ENCODE peak calls at places on chromosomes 5 and 9, in four cellular contexts. U is heart left ventricle, R is IMR-90, H is spleen. T is an unnamed sample.

GRCh38 chr9:86487222-86487841 is 133.1 kb upstream of the TUT7 start:
- DNase-seq in U (no peak), R (peak), H (no peak), T (no peak)

GRCh38 chr9:5630038-5630507 is 1.2 kb downstream of the RIC1 start:
- DNase-seq in U (no peak), R (no peak), H (no peak), T (no peak)

GRCh38 chr5:69024241-69024651 is 69.6 kb upstream of the SLC30A5 start:
- DNase-seq in U (no peak), R (peak), H (no peak), T (no peak)

GRCh38 chr5:101897914-101898313 is 398.2 kb downstream of the SLCO4C1 start:
- DNase-seq in U (no peak), R (no peak), H (no peak), T (no peak)

GRCh38 chr9:36099718-36100117 is 36.8 kb upstream of the GLIPR2 start:
- DNase-seq in U (no peak), R (no peak), H (no peak), T (no peak)

GRCh38 chr5:61329729-61330128 is 2.3 kb upstream of the ZSWIM6 start:
- DNase-seq in U (no peak), R (peak), H (no peak), T (no peak)

GRCh38 chr9:89730715-89731114 is 125.9 kb downstream of the GADD45G start:
- DNase-seq in U (no peak), R (no peak), H (no peak), T (no peak)

GRCh38 chr5:72042097-72042496 is 65.2 kb upstream of the MAP1B start:
- DNase-seq in U (no peak), R (no peak), H (no peak), T (no peak)

GRCh38 chr9:133585481-133586367 is 23.5 kb downstream of the FAM163B start:
- DNase-seq in U (no peak), R (no peak), H (no peak), T (no peak)

GRCh38 chr5:37197340-37198050 is 51.7 kb downstream of the CPLANE1 start:
- DNase-seq in U (no peak), R (peak), H (no peak), T (no peak)

DNA sequence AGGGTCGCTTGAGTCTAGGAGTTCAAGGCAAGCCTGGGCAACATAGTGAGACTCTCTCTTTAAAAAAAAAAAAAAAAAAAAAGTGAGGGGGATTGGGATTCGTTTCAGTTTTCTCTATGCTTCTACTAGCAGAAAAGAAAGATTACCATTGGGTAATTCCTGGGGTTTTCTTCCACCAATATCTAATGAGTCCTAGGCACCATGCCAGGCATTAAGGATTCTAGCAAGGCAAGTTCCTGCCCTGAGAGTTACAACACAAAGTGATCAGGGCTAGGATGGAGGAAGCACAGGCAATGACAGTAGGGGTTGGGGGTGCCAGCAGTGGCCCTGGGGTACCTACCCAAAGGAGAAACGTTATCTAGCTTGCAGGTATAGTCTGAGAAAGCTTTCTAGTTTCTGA is 90.8 kb downstream of the PCDH1 start:
- DNase-seq in U (no peak), R (no peak), H (no peak), T (no peak)
- H3K27ac ChIP-seq in U (no peak), R (no peak), H (no peak), T (no peak)

GRCh38 chr9:128190013-128190412 is 1.4 kb downstream of the CIZ1 start:
- DNase-seq in U (no peak), R (no peak), H (no peak), T (no peak)

GRCh38 chr9:128193469-128194096 is 2.2 kb upstream of the CIZ1 start:
- DNase-seq in U (no peak), R (no peak), H (no peak), T (no peak)

GRCh38 chr9:128190516-128191405 is 611 bp downstream of the CIZ1 start:
- DNase-seq in U (no peak), R (no peak), H (no peak), T (no peak)

GRCh38 chr9:128191406-128192046 is at the start of gene CIZ1:
- DNase-seq in U (peak), R (peak), H (peak), T (peak)

DNA sequence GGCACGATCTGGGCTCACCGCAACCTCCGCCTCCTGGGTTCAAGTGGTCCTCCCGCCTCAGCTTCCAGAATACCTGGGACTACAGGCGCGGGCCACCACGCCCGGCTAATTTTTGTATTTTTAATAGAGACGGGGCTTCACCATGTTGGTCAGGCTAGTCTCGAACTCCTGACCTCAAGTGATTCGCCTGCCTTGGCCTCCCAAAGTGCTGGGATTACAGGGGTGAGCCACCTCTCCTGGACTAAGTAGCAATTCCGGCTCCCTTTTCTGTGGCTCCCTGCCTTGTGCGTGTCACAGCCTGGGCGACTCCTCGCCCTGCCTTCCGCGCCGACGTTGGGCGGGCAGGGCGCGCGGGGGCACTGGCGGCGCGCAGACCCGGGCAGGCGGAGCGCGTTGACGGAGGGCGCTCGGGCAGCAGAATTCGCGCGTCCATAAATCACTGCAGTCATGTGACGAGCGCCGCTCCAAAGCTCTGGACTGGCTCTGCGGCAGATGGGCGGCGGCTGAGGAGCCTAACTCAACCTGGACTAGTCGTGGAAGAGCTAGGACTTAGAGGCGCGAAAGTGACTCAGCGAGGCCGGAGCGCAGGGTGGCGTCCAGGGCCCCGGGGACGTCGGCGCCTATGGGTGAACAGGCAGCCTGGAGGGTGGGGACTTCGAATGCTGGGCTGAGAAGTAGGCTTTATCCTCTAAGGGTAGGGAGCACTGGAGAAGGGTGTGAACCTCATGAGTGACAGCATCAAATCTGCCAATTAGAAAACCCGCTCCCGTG is 1.4 kb upstream of the CIZ1 start:
- DNase-seq in U (peak), R (peak), H (peak), T (peak)
- TF ChIP-seq POLR2A in U (peak), R (no peak), H (no peak), T (no peak)

DNA sequence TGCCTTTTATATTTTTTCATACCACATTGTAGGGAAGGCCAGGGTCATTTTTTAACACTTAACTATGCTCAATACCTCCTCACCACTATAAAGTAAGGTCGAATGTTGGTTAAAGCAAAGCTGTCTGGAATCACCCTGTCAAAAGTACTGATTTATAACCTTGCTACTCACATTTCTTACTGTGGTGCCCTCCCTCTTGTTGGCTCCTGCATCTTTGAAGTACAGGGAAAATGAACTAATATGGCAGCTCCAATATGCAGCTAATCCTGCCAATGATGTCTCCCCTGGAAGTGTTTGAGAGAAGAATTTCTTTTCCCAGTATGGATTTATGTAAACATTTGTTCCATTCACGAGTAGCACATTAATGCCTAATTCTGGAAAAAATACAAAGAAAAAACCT is 108.4 kb upstream of the RPS23 start:
- DNase-seq in U (no peak), R (no peak), H (no peak), T (no peak)
- H3K27ac ChIP-seq in U (no peak), R (no peak), H (no peak), T (no peak)

GRCh38 chr5:170028124-170028523 is 47.8 kb upstream of the INSYN2B start:
- DNase-seq in U (no peak), R (no peak), H (no peak), T (no peak)
- TF ChIP-seq POLR2A in U (no peak), R (no peak), H (no peak), T (no peak)

GRCh38 chr5:135395451-135395850 is 3.6 kb downstream of the MACROH2A1 start:
- DNase-seq in U (no peak), R (no peak), H (no peak), T (no peak)

GRCh38 chr5:135394095-135394494 is 4.9 kb downstream of the MACROH2A1 start:
- DNase-seq in U (no peak), R (no peak), H (no peak), T (no peak)

GRCh38 chr5:135398160-135398854 is 724 bp downstream of the MACROH2A1 start:
- DNase-seq in U (no peak), R (no peak), H (peak), T (no peak)

GRCh38 chr5:135398855-135399837 is at the start of gene MACROH2A1:
- DNase-seq in U (peak), R (peak), H (peak), T (peak)

GRCh38 chr5:135396459-135397055 is 2.5 kb downstream of the MACROH2A1 start:
- DNase-seq in U (no peak), R (no peak), H (no peak), T (no peak)
- H3K27ac ChIP-seq in U (no peak), R (no peak), H (peak), T (peak)

T was measured in breast epithelium.